ENCODE peak calls at places on chromosome 1, in four cellular contexts. K, G, T and U are unnamed samples.

GRCh38 chr1:62175568-62176179 is 19.0 kb upstream of the L1TD1 start:
- DNase-seq in K (peak), G (peak), T (peak), U (no peak)

GRCh38 chr1:159959451-159959850 is 5.4 kb upstream of the SLAMF9 start:
- DNase-seq in K (no peak), G (no peak), T (no peak), U (no peak)

GRCh38 chr1:65063025-65063424 is 85.0 kb upstream of the AK4 start:
- DNase-seq in K (no peak), G (no peak), T (no peak), U (no peak)

GRCh38 chr1:105533996-105534395 is 1522.5 kb upstream of the PRMT6 start:
- DNase-seq in K (no peak), G (no peak), T (no peak), U (no peak)

GRCh38 chr1:8423134-8423701 is 105.3 kb downstream of the SLC45A1 start:
- DNase-seq in K (no peak), G (peak), T (no peak), U (peak)

GRCh38 chr1:26049531-26050254 is 3.8 kb upstream of the SLC30A2 start:
- DNase-seq in K (no peak), G (no peak), T (no peak), U (no peak)

GRCh38 chr1:181482001-181482430 is 1.3 kb upstream of the CACNA1E start:
- DNase-seq in K (no peak), G (no peak), T (no peak), U (no peak)

GRCh38 chr1:169106095-169106920 is at the start of gene ATP1B1:
- DNase-seq in K (peak), G (peak), T (peak), U (peak)

GRCh38 chr1:235093013-235093618 is 35.5 kb downstream of the TOMM20 start:
- DNase-seq in K (peak), G (no peak), T (peak), U (peak)

GRCh38 chr1:20603473-20604464 is 14.9 kb downstream of the CDA start:
- DNase-seq in K (no peak), G (no peak), T (no peak), U (no peak)

GRCh38 chr1:67850151-67850551 is 16.9 kb upstream of the GNG12 start:
- DNase-seq in K (no peak), G (no peak), T (no peak), U (no peak)

GRCh38 chr1:171107257-171107940 is 16.7 kb downstream of the FMO3 start:
- DNase-seq in K (no peak), G (no peak), T (no peak), U (no peak)

GRCh38 chr1:52240592-52240991 is 98.7 kb downstream of the ZFYVE9 start:
- DNase-seq in K (no peak), G (no peak), T (no peak), U (no peak)